ENCODE peak calls at places on chromosomes 12 and 14, in four cellular contexts. A is uterus, W is HL-60, M is HFFc6. F is an unnamed sample.

GRCh38 chr12:88634008-88634407 is 53.7 kb upstream of the KITLG start:
- DNase-seq in A (no peak), W (no peak), M (no peak), F (no peak)

GRCh38 chr14:82388488-82388887 is 854.8 kb upstream of the SEL1L start:
- DNase-seq in A (no peak), W (no peak), M (no peak), F (no peak)

GRCh38 chr12:66964629-66965028 is 285.8 kb upstream of the GRIP1 start:
- DNase-seq in A (no peak), W (no peak), M (no peak), F (no peak)

GRCh38 chr14:79278798-79279644 is 932.3 kb downstream of the DIO2 start:
- DNase-seq in A (peak; percentile 81), W (no peak), M (peak; percentile 52), F (peak; percentile 91)

GRCh38 chr14:95518045-95518751 is 1.7 kb upstream of the SYNE3 start:
- DNase-seq in A (no peak), W (no peak), M (peak; percentile 45), F (no peak)

GRCh38 chr14:47966411-47966810 is 291.0 kb upstream of the MDGA2 start:
- DNase-seq in A (no peak), W (no peak), M (no peak), F (no peak)

GRCh38 chr12:110199360-110200123 is 75.4 kb downstream of the IFT81 start:
- DNase-seq in A (no peak), W (no peak), M (peak; percentile 54), F (peak; percentile 8)

GRCh38 chr14:54116972-54117371 is 160.3 kb upstream of the BMP4 start:
- DNase-seq in A (no peak), W (no peak), M (peak; percentile 78), F (no peak)

GRCh38 chr14:96735509-96735908 is 61.7 kb upstream of the VRK1 start:
- DNase-seq in A (no peak), W (no peak), M (no peak), F (no peak)

GRCh38 chr12:27779416-27779815 is 617 bp upstream of the KLHL42 start:
- DNase-seq in A (peak; percentile 28), W (no peak), M (no peak), F (peak; percentile 17)

GRCh38 chr14:21264025-21264801 is 5.0 kb downstream of the HNRNPC start:
- DNase-seq in A (no peak), W (no peak), M (peak; percentile 87), F (no peak)

GRCh38 chr14:101076451-101077220 is 173.1 kb upstream of the RTL1 start:
- DNase-seq in A (no peak), W (no peak), M (no peak), F (no peak)

GRCh38 chr12:40525054-40525453 is 167.2 kb upstream of the CNTN1 start:
- DNase-seq in A (no peak), W (no peak), M (no peak), F (no peak)

GRCh38 chr12:81167694-81168093 is 89.8 kb downstream of the ACSS3 start:
- DNase-seq in A (no peak), W (no peak), M (no peak), F (no peak)

GRCh38 chr12:66329941-66330340 is 27.6 kb downstream of the HELB start:
- DNase-seq in A (no peak), W (no peak), M (no peak), F (no peak)

GRCh38 chr12:1691123-1692007 is 495 bp downstream of the ADIPOR2 start:
- DNase-seq in A (peak; percentile 32), W (no peak), M (no peak), F (peak; percentile 80)

GRCh38 chr12:67275380-67275913 is 6.3 kb downstream of the CAND1 start:
- DNase-seq in A (no peak), W (no peak), M (no peak), F (no peak)

GRCh38 chr14:92964124-92965109 is 41.5 kb downstream of the CHGA start:
- DNase-seq in A (no peak), W (no peak), M (no peak), F (no peak)

GRCh38 chr14:34568803-34569202 is 29.3 kb upstream of the EAPP start:
- DNase-seq in A (no peak), W (no peak), M (no peak), F (no peak)

GRCh38 chr12:2372735-2373134 is 319.9 kb downstream of the CACNA1C start:
- DNase-seq in A (no peak), W (no peak), M (no peak), F (no peak)

GRCh38 chr12:74382994-74383393 is 154.6 kb upstream of the ATXN7L3B start:
- DNase-seq in A (no peak), W (no peak), M (no peak), F (no peak)

GRCh38 chr12:113929312-113929989 is 36.7 kb downstream of the RBM19 start:
- DNase-seq in A (no peak), W (no peak), M (no peak), F (no peak)

GRCh38 chr12:15556411-15556810 is 232.8 kb downstream of the EPS8 start:
- DNase-seq in A (no peak), W (no peak), M (peak; percentile 37), F (no peak)

GRCh38 chr14:44505588-44505987 is 1.5 kb downstream of the FSCB start:
- DNase-seq in A (no peak), W (no peak), M (no peak), F (no peak)

GRCh38 chr12:53710098-53710497 is 17.2 kb downstream of the CALCOCO1 start:
- DNase-seq in A (no peak), W (no peak), M (no peak), F (no peak)

GRCh38 chr12:110600254-110600653 is 13.7 kb upstream of the TCTN1 start:
- DNase-seq in A (no peak), W (peak; percentile 52), M (peak; percentile 61), F (no peak)

GRCh38 chr14:105500726-105501101 is 9.7 kb downstream of the TEDC1 start:
- DNase-seq in A (no peak), W (no peak), M (no peak), F (no peak)

GRCh38 chr12:79512068-79512467 is 178.7 kb downstream of the PAWR start:
- DNase-seq in A (no peak), W (no peak), M (no peak), F (no peak)

GRCh38 chr14:21263284-21264024 is 5.8 kb downstream of the HNRNPC start:
- DNase-seq in A (no peak), W (no peak), M (no peak), F (no peak)

GRCh38 chr12:116294464-116295002 is 17.0 kb upstream of the MED13L start:
- DNase-seq in A (no peak), W (no peak), M (no peak), F (no peak)

DNA sequence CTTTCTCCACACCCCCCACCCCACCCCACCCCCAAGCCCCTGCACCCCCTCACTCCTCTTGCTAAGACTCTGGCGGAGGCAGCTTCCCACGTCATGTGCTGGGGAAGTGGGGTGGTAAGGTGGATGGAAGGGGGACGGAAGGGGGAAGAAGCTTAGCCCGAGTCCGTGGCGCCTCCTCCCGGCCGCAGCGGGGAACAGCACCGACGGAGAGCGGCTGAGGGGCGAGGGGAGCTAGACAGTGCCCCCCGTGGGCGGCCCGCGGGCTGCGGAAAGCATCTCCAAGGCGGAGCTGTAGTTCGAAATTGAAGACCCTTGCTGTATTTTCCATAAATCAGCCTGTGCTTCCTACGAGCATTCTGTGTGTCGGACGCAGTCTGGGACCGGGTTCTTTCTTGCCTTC is 608 bp upstream of the GRIN2B start:
- DNase-seq in A (no peak), W (no peak), M (no peak), F (peak; percentile 76)
- TF ChIP-seq CTCF in A (no peak), W (no peak), M (peak; percentile 7), F (peak; percentile 62)

GRCh38 chr12:17527021-17527420 is 563.0 kb downstream of the RERGL start:
- DNase-seq in A (no peak), W (no peak), M (no peak), F (no peak)
- TF ChIP-seq CTCF in A (no peak), W (no peak), M (no peak), F (no peak)

DNA sequence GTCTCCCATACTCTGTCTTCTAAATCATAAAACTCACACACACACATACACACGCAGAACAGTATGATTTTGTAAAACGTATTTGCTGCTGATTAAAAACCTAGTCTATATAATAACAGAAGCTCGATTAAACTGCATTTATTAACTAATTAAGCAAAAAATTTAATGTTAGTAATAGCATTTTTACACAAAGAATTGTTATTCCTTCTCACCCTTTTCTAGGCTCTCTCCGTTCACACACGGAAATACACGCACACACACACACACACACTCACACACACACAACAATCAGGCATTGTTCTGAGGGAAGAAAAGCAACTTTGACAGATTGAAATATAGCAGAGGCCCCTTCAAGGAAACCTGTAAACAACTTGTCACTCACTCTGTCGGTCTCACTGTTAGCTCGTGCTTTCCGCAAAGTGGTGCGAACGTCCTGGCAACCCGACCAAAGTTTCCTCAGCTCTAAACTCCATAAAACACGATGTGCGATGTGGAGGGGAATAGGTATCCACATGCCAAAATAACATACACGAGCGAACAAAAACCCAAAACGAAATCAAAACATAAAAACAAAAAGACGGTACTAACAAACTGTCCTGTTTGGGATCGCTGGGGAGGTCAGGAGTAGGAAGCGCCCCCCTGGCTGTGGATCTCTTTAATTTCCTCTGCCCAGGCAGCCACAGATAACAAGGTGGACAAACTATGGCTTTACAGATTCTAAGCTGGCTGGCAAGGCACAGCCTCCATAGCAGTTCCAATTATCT is 723 bp upstream of the SOX5 start:
- DNase-seq in A (no peak), W (no peak), M (no peak), F (peak; percentile 19)
- TF ChIP-seq CTCF in A (no peak), W (no peak), M (no peak), F (no peak)

GRCh38 chr12:11621797-11622423 is 27.6 kb upstream of the ETV6 start:
- DNase-seq in A (no peak), W (no peak), M (no peak), F (no peak)
- TF ChIP-seq CTCF in A (no peak), W (no peak), M (no peak), F (no peak)

DNA sequence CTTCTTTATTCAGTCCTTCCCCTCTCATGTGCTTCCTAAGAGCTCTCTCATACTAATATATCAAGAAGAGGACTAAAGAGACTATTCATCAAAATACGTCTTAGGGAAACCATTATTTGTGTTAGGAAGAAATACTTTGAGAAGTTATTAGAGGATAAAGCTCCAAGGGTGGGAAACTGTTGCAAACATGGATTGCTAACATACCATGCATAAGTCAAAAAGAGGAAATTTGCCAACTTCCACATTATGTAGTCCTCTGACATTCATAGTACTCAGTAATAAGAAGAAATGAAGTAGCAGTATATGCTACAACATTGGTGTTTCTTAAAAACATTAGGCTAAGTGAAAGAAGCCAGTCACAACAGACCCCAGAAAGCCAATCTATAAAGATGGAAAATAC is 128.9 kb upstream of the CLEC14A start:
- DNase-seq in A (no peak), W (no peak), M (no peak), F (no peak)
- TF ChIP-seq CTCF in A (no peak), W (no peak), M (no peak), F (no peak)

DNA sequence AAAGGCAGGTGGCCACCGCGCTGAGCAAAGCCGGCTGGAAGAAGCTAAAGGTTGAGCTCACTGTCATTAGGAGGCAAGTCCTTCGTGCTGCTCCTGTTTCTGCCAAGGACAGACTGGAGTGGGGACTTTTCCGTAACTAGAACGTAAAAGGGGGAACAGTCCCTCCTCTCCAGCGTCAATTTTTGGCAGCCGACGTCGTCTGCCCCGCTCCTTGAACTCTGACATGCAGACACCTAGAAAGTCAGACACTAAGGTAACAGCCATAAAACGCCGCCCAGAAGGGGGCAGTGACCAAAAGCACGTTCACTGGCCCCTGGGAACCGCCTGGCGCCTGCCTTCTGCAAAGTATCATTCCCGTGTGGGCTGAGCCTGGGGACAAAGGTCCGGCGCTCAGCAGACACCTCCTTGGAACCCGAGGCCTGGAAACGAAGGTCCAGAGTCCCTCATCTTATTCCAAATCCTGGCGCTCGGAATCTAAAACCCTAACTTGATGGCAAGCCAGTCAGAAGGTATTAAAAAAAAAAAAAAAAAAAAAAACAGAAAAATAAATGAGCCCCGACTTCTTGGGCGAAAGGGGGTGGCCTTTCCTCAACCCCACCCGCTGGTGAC is 1.1 kb upstream of the LRP1 start:
- DNase-seq in A (peak; percentile 72), W (no peak), M (peak; percentile 36), F (peak; percentile 68)
- TF ChIP-seq CTCF in A (peak; percentile 52), W (no peak), M (peak; percentile 61), F (no peak)

F was measured in nephron progenitor cell.